ENCODE peak calls at places on chromosomes 6 and 20, in four cellular contexts. U, W, O and B are unnamed samples.

GRCh38 chr20:34915749-34916455 is 39.5 kb downstream of the ACSS2 start:
- DNase-seq in U (no peak), W (no peak), O (no peak), B (no peak)

GRCh38 chr6:169991031-169991390 is 239.6 kb downstream of the ERMARD start:
- DNase-seq in U (no peak), W (no peak), O (no peak), B (no peak)

GRCh38 chr20:35312348-35312747 is 20.1 kb upstream of the FAM83C start:
- DNase-seq in U (peak), W (no peak), O (no peak), B (peak)

GRCh38 chr6:108650781-108651180 is 90.1 kb downstream of the FOXO3 start:
- DNase-seq in U (no peak), W (no peak), O (no peak), B (no peak)

GRCh38 chr6:16316741-16317251 is 78.4 kb downstream of the GMPR start:
- DNase-seq in U (no peak), W (peak), O (peak), B (no peak)

GRCh38 chr6:133788556-133788955 is 100.4 kb upstream of the TCF21 start:
- DNase-seq in U (no peak), W (no peak), O (no peak), B (no peak)

GRCh38 chr6:15401769-15402250 is 155.9 kb downstream of the JARID2 start:
- DNase-seq in U (no peak), W (no peak), O (no peak), B (no peak)

GRCh38 chr20:60327971-60328660 is 369.9 kb downstream of the CDH26 start:
- DNase-seq in U (no peak), W (no peak), O (no peak), B (no peak)

GRCh38 chr20:31517373-31517772 is 3.1 kb downstream of the HM13 start:
- DNase-seq in U (no peak), W (peak), O (peak), B (no peak)

GRCh38 chr6:63864934-63865333 is 229.3 kb downstream of the PHF3 start:
- DNase-seq in U (no peak), W (no peak), O (peak), B (no peak)

GRCh38 chr6:153207041-153207440 is 76.0 kb upstream of the RGS17 start:
- DNase-seq in U (no peak), W (no peak), O (no peak), B (no peak)

GRCh38 chr6:155943635-155944034 is 488.0 kb upstream of the NOX3 start:
- DNase-seq in U (peak), W (no peak), O (no peak), B (no peak)

GRCh38 chr6:158752613-158753012 is 66.6 kb downstream of the EZR start:
- DNase-seq in U (no peak), W (no peak), O (peak), B (no peak)

GRCh38 chr6:33860706-33861474 is 57.1 kb upstream of the MLN start:
- DNase-seq in U (no peak), W (no peak), O (no peak), B (no peak)

GRCh38 chr6:26205625-26206574 is 118.7 kb downstream of the HFE start:
- DNase-seq in U (peak), W (no peak), O (no peak), B (no peak)

GRCh38 chr20:62321521-62321948 is 18.7 kb downstream of the ADRM1 start:
- DNase-seq in U (no peak), W (no peak), O (peak), B (no peak)

GRCh38 chr6:81929828-81930227 is 177.3 kb upstream of the TENT5A start:
- DNase-seq in U (no peak), W (no peak), O (no peak), B (no peak)

GRCh38 chr6:131951576-131952230 is 531 bp upstream of the CCN2 start:
- DNase-seq in U (no peak), W (no peak), O (no peak), B (no peak)

GRCh38 chr20:4925842-4926530 is 75.3 kb downstream of the SLC23A2 start:
- DNase-seq in U (no peak), W (no peak), O (no peak), B (no peak)

GRCh38 chr6:89799756-89800155 is 19.8 kb downstream of the MDN1 start:
- DNase-seq in U (no peak), W (no peak), O (no peak), B (no peak)

GRCh38 chr6:168035098-168035660 is 37.7 kb downstream of the KIF25 start:
- DNase-seq in U (peak), W (peak), O (peak), B (no peak)

GRCh38 chr6:125076482-125076742 is 77.2 kb upstream of the TPD52L1 start:
- DNase-seq in U (no peak), W (no peak), O (no peak), B (no peak)

GRCh38 chr6:145530454-145530853 is 204.9 kb downstream of the EPM2A start:
- DNase-seq in U (no peak), W (no peak), O (no peak), B (no peak)

GRCh38 chr6:141261016-141261671 is 871.6 kb upstream of the GJE1 start:
- DNase-seq in U (no peak), W (no peak), O (no peak), B (no peak)

GRCh38 chr20:54172856-54173652 is 732 bp downstream of the CYP24A1 start:
- DNase-seq in U (no peak), W (peak), O (no peak), B (no peak)

GRCh38 chr20:45972500-45973183 is 639 bp upstream of the ZNF335 start:
- DNase-seq in U (no peak), W (no peak), O (peak), B (no peak)

GRCh38 chr6:11609324-11610071 is 71.9 kb downstream of the TMEM170B start:
- DNase-seq in U (no peak), W (no peak), O (no peak), B (no peak)

GRCh38 chr6:75991941-75992340 is 80.5 kb downstream of the IMPG1 start:
- DNase-seq in U (no peak), W (no peak), O (no peak), B (no peak)

GRCh38 chr6:80403365-80403764 is 296.9 kb downstream of the BCKDHB start:
- DNase-seq in U (no peak), W (no peak), O (no peak), B (no peak)

GRCh38 chr6:104689551-104690205 is 170.0 kb downstream of the HACE1 start:
- DNase-seq in U (no peak), W (no peak), O (no peak), B (no peak)

GRCh38 chr6:91299544-91300491 is 712.9 kb upstream of the MAP3K7 start:
- DNase-seq in U (peak), W (no peak), O (no peak), B (no peak)

GRCh38 chr6:41284726-41285125 is 1.8 kb downstream of the TREM1 start:
- DNase-seq in U (no peak), W (no peak), O (no peak), B (no peak)

GRCh38 chr20:50561379-50562078 is 51.3 kb downstream of the PTPN1 start:
- DNase-seq in U (peak), W (no peak), O (no peak), B (peak)

GRCh38 chr6:10407674-10408054 is 7.2 kb downstream of the TFAP2A start:
- DNase-seq in U (no peak), W (no peak), O (no peak), B (no peak)

GRCh38 chr6:142551145-142551811 is 249.5 kb downstream of the ADGRG6 start:
- DNase-seq in U (no peak), W (no peak), O (no peak), B (no peak)

GRCh38 chr6:5213851-5214507 is 46.8 kb downstream of the LYRM4 start:
- DNase-seq in U (peak), W (no peak), O (peak), B (no peak)

GRCh38 chr6:119173249-119174084 is 95.0 kb upstream of the FAM184A start:
- DNase-seq in U (no peak), W (no peak), O (no peak), B (no peak)

GRCh38 chr6:77373955-77374354 is 89.3 kb downstream of the HTR1B start:
- DNase-seq in U (no peak), W (no peak), O (peak), B (no peak)

GRCh38 chr20:37969949-37970855 is 63.1 kb downstream of the TTI1 start:
- DNase-seq in U (no peak), W (no peak), O (no peak), B (no peak)

GRCh38 chr20:1887321-1887720 is 7.9 kb upstream of the SIRPA start:
- DNase-seq in U (no peak), W (no peak), O (no peak), B (no peak)

GRCh38 chr20:17611540-17612286 is 41.8 kb downstream of the DSTN start:
- DNase-seq in U (no peak), W (no peak), O (no peak), B (no peak)
- TF ChIP-seq CTCF in U (peak), W (peak), O (peak), B (peak)

DNA sequence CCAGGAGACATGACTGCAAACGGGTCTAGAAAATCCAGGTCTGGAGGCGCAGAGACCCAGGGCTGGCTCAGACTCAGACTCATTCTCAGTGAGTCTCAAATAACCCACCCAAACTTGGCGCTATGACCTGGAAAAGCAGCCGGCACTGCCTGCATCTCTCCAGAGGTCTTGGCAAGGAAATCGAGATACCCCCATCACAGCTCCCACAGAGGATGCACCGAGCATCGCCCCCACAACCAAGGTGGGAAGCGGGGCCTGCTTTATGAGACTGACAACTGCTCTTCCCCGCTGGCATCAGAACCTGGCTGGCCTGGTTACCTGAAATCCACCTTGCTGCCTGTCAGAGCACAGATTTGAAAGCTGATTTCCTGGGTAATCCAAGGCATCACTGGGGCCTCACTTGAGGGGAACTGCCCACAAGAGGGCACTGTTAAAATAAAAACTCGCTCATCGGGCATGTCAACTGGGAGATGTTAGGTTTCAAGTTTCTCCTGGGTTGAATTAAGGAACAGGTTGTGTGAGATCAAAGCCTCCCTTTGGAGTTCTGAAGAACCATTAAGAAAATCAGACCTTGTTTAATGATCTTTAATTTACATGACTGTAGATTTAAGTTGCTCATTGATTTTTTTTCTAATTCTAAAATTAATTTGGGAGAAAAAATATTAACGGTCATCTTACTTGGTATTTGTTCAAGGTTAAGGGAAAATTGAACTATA is 55.0 kb downstream of the KIF16B start:
- DNase-seq in U (peak), W (peak), O (peak), B (peak)
- TF ChIP-seq CTCF in U (peak), W (peak), O (peak), B (peak)

GRCh38 chr6:166514196-166514595 is 72.3 kb downstream of the RAMACL start:
- DNase-seq in U (no peak), W (no peak), O (no peak), B (no peak)
- TF ChIP-seq CTCF in U (no peak), W (no peak), O (peak), B (no peak)

DNA sequence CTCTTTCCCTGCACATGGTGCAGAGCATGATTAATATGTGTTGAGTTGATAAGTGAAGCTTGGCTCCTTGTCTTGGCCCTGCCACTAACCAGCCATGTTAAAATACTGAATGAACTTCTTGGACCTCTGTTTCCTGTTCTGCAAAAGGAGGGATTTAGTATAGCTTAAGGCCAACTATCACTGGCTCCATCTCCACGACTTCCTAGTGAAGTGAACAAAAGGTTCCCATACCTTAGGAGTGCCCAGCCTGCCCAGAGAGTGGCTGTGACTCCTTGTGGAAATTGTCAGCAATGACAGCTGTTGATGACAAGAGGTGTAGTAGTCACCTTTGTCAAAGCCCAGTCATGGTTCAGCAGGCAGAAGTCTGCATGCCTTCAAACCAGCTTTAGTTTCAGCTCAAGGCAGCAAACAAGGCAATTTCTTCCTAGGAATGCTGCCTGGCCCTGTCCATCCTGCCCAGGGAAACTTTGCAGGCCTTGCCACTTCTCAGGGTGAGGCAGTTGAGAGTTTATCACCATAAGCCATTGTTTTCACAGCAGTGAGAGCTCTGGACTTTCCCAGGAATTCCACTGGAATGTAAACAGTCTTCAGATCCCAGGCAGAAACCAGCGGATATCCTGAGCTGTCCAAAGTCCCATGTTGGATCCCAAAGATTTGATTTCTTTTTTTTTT is 169.7 kb upstream of the TNFAIP3 start:
- DNase-seq in U (peak), W (peak), O (no peak), B (no peak)
- TF ChIP-seq CTCF in U (no peak), W (no peak), O (no peak), B (no peak)

GRCh38 chr6:814378-815347 is 121.7 kb upstream of the EXOC2 start:
- DNase-seq in U (no peak), W (no peak), O (no peak), B (no peak)
- TF ChIP-seq CTCF in U (no peak), W (no peak), O (no peak), B (no peak)

GRCh38 chr20:52783769-52784168 is 188.4 kb upstream of the TSHZ2 start:
- DNase-seq in U (no peak), W (peak), O (peak), B (no peak)
- TF ChIP-seq CTCF in U (peak), W (no peak), O (peak), B (peak)

GRCh38 chr20:57282691-57283361 is 16.4 kb upstream of the BMP7 start:
- DNase-seq in U (no peak), W (no peak), O (no peak), B (no peak)
- TF ChIP-seq CTCF in U (no peak), W (no peak), O (peak), B (no peak)

GRCh38 chr20:6579417-6579816 is 188.1 kb upstream of the BMP2 start:
- DNase-seq in U (no peak), W (no peak), O (no peak), B (no peak)

GRCh38 chr20:6579824-6580223 is 187.7 kb upstream of the BMP2 start:
- DNase-seq in U (no peak), W (no peak), O (no peak), B (no peak)

GRCh38 chr20:6580486-6580885 is 187.0 kb upstream of the BMP2 start:
- DNase-seq in U (no peak), W (no peak), O (no peak), B (no peak)

GRCh38 chr20:6582449-6582848 is 185.0 kb upstream of the BMP2 start:
- DNase-seq in U (no peak), W (no peak), O (no peak), B (no peak)

DNA sequence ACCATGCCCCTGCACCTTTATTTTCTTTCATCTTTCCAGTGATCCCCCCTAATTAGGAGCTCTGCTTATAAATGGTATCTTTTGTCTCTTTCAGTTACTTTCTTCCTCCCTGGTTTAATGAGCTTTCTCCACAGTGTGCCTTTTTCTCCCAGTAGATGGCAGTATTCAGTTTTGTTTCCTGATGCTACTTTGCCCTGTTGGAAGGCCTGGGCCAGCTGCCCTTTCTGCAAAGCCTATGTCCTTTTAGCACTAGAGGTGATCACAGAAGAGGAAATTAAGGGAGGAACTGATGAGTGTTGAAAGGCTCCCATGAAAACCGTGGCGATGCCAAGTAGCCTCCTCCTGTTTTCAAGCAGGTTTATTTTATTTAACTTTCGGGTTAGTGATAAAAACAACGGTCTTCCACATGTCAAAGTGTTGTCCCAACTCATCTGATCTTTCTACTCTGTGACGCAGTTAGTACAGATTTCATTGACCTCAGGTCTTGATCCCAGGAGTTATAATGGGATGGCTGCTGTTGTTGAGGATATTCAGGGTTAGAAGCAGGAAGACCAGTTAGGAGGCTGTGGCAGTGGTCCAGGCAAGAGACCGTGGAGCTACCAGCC is 184.2 kb upstream of the BMP2 start:
- DNase-seq in U (no peak), W (peak), O (peak), B (no peak)
- TF ChIP-seq CTCF in U (peak), W (peak), O (peak), B (peak)

GRCh38 chr6:30640481-30640880 is 6.5 kb upstream of the C6orf136 start:
- DNase-seq in U (no peak), W (no peak), O (no peak), B (no peak)
- TF ChIP-seq CTCF in U (no peak), W (no peak), O (no peak), B (no peak)

GRCh38 chr6:39904946-39905639 is 29.2 kb downstream of the MOCS1 start:
- DNase-seq in U (no peak), W (no peak), O (no peak), B (no peak)
- TF ChIP-seq CTCF in U (no peak), W (no peak), O (no peak), B (no peak)